ENCODE peak calls at places on chromosomes 4 and X, in eight cellular contexts. I, Q, D, R, G, T, X and Z are unnamed samples.

GRCh38 chr4:6464842-6465588 is 7.4 kb downstream of the PPP2R2C start:
- DNase-seq in G (no peak), X (no peak), D (no peak), R (no peak), I (peak), T (no peak), Q (no peak), Z (no peak)

GRCh38 chr4:2245787-2246275 is 3.9 kb upstream of the HAUS3 start:
- DNase-seq in R (no peak), D (no peak), I (no peak), X (no peak), Q (no peak), T (no peak), G (no peak), Z (no peak)

GRCh38 chr4:126705271-126705670 is 927.5 kb upstream of the INTU start:
- DNase-seq in I (no peak), G (no peak), Q (no peak), T (no peak), X (peak), D (no peak), R (no peak), Z (no peak)

GRCh38 chr4:56048621-56049427 is 100.1 kb downstream of the CEP135 start:
- DNase-seq in I (peak), T (peak), X (no peak), Q (no peak), G (peak), D (no peak), R (peak), Z (peak)

GRCh38 chr4:15197005-15197404 is 194.7 kb downstream of the CPEB2 start:
- DNase-seq in D (no peak), R (peak), T (no peak), X (no peak), G (no peak), Q (no peak), I (peak), Z (peak)

GRCh38 chr4:89410687-89411086 is 103.1 kb upstream of the GPRIN3 start:
- DNase-seq in I (peak), T (no peak), R (peak), Q (no peak), G (no peak), X (no peak), D (no peak), Z (no peak)

GRCh38 chr4:30860983-30861382 is 140.8 kb downstream of the PCDH7 start:
- DNase-seq in I (no peak), R (no peak), Q (no peak), T (no peak), X (no peak), D (no peak), G (no peak), Z (no peak)

GRCh38 chrX:153245288-153245731 is 66.2 kb downstream of the MAGEA1 start:
- DNase-seq in T (no peak), X (no peak), D (no peak), I (no peak), Q (no peak), G (no peak), R (peak), Z (peak)

GRCh38 chr4:6991771-6992557 is 51.2 kb upstream of the TADA2B start:
- DNase-seq in Q (no peak), I (peak), X (peak), G (no peak), T (peak), D (no peak), R (no peak), Z (no peak)

DNA sequence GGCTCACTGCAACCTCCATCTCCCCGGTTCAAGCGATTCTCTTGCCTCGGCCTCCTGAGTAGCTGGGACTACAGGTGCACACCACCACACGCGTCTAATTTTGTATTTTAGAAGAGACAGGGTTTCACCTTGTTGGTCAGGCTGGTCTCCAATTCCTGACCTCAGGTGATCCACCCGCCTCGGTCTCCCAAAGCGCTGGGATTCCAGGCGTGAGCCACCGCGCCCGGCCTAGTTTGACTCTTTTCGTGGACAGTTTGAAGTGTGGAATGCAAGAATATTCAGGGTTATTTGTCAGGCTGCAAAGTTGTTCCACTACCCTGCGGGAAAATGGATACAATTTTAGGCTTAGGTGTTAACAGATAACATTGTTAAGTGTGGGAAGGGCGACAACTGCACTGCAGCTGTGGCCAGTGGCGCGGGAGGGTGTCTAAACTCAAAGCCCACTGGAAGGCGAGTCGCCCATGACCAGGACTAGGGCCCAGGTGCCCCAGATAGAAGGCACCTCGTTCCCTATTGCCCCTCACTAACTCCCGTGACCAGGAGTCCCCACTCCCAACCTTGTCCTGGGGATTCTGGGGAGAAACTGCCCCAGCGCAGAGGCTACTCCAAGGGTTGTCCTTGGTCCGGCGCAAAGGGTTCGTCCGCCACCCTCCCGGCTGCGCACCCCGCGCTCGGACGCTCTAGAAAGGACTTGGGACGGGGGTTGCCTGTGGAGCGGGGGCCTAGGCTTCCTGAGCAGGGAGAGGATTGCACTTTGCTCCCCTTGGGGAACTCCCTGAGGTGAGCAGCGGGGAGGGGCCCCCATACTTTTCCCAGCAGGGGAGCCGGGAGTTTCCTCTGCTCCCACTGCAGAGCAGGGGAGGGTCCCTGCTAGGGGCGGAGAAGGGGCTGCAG is 1.1 kb upstream of the CD99 start:
- DNase-seq in I (no peak), R (peak), Q (no peak), X (no peak), T (no peak), D (no peak), G (no peak), Z (no peak)
- H3K4me3 ChIP-seq in I (peak), R (peak), Q (no peak), X (peak), T (no peak), D (peak), G (peak), Z (peak)

DNA sequence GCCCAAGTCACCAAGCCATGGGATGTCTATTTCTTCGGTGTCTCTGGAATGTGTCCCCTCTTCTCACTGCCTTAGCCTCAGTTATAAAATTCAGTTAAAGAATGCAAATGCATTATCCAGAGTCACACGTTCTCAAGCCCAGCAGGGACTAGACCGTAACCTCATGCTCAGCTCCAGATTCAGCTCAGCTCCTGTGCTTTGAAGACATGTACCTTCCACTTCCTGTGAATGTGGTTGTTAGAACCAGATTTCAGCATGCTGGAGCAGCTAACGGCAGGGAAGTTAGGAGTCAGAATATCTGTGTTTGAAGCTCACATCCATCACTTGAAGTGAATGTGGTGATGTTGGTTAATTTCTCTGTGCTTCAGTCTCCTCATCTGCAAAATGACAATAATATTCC is 26.7 kb downstream of the GEMIN8 start:
- DNase-seq in G (no peak), X (no peak), Q (no peak), R (no peak), T (no peak), I (no peak), D (no peak), Z (no peak)
- H3K4me3 ChIP-seq in G (no peak), X (no peak), Q (no peak), R (no peak), T (no peak), I (no peak), D (no peak), Z (no peak)

GRCh38 chrX:51395474-51395806 is 62.8 kb downstream of the NUDT10 start:
- DNase-seq in Q (no peak), R (no peak), I (no peak), T (no peak), D (no peak), G (no peak), X (no peak), Z (no peak)
- H3K4me3 ChIP-seq in Q (peak), R (no peak), I (peak), T (peak), D (peak), G (peak), X (peak), Z (peak)

GRCh38 chr4:94567811-94568210 is 116.1 kb downstream of the PDLIM5 start:
- DNase-seq in G (no peak), I (no peak), X (no peak), T (peak), Q (no peak), D (no peak), R (no peak), Z (no peak)
- H3K4me3 ChIP-seq in G (no peak), I (no peak), X (no peak), T (peak), Q (no peak), D (no peak), R (no peak), Z (no peak)

DNA sequence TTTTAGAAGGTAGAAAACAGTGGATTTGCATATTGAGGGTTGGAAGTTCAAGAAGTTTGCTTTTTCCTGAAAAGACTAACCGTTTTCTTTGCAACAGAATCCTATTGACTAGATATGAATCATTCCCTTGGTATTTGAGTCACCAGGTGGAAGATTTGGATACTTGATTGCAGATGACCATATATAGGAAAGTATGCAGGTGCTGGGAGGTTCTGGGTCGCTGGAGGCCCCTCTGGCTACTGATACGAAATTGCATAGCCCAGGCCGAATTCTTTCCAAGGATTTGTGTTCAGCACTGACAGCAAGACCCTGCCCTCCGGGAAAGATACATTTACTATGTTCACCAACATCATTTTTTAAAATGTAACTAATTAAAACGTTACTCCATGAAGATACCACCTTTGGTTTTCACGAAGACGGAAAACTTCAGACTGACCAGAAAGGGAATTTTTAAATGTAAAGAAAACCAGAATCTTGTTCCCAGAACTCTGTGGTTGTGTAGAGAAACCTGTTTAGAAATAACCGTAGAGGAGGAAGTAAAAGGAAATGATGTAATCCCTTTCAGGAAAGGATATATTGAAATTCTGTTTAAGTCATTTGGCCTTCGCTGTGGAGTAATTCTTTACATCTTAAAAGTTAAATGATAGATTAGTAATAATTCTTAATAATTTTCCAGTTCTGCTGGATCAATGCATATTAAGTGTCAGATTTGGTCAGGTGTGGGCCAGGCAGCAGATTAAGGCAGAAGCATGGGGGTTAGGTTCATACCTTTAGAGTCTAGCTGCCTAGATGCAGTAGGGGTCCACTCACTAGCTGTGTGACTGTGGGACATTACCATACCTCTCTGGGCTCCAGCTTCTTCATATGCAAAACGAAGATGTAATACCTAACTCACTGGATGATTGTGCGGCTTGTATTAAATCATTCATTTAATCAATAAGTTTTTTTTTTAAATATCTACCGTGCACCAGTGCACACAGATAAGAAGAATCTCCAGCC is 1.1 kb downstream of the ANXA3 start:
- DNase-seq in Q (no peak), T (no peak), D (peak), X (no peak), R (peak), G (no peak), I (no peak), Z (no peak)
- H3K4me3 ChIP-seq in Q (no peak), T (no peak), D (peak), X (peak), R (peak), G (peak), I (no peak), Z (no peak)

GRCh38 chr4:40193018-40193571 is 3.7 kb upstream of the RHOH start:
- DNase-seq in I (no peak), Q (peak), R (no peak), G (no peak), D (no peak), T (peak), X (no peak), Z (no peak)

GRCh38 chr4:40190880-40191815 is 5.7 kb upstream of the RHOH start:
- DNase-seq in I (peak), X (no peak), D (no peak), Q (peak), R (no peak), T (peak), G (no peak), Z (no peak)

GRCh38 chr4:40192286-40193017 is 4.4 kb upstream of the RHOH start:
- DNase-seq in I (peak), Q (no peak), T (peak), D (no peak), G (no peak), X (no peak), R (no peak), Z (no peak)

GRCh38 chr4:40189997-40190396 is 6.8 kb upstream of the RHOH start:
- DNase-seq in Q (no peak), G (no peak), R (no peak), I (no peak), X (no peak), D (no peak), T (no peak), Z (no peak)

DNA sequence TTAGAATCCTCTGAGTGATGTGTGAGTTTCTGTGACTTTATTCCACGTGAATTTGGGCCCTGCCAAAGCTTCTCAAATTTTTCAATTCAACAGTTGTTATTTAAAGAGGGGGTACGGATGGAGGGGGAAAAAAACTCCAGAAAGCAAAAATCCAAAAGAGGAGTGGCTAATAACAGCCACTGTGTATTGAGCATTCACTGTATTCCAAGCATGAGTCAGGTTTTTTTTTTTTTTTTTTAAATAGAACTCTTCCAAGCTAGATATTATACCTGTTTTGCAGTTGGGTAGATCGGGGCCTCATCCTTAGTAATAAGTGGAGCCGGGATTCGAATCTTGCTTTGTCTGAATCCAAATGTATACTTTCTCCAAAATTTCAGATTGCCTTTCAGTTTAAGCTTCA is 6.4 kb upstream of the RHOH start:
- DNase-seq in D (no peak), X (no peak), I (no peak), Q (no peak), T (no peak), G (no peak), R (no peak), Z (no peak)
- H3K4me3 ChIP-seq in D (no peak), X (no peak), I (no peak), Q (peak), T (peak), G (no peak), R (no peak), Z (no peak)